ENCODE peak calls at places on chromosomes 4 and X, in seven cellular contexts. O, D, R, J, A, Z and C are unnamed samples.
A peak's percentile ranks its signal among the peaks of the same experiment; 100 is the strongest.

GRCh38 chr4:41579043-41579442 is 41.1 kb downstream of the LIMCH1 start:
- DNase-seq in D (no peak), R (no peak), O (no peak), J (no peak), Z (no peak), A (no peak), C (no peak)

GRCh38 chr4:82621212-82621611 is 59.4 kb upstream of the TMEM150C start:
- DNase-seq in R (no peak), D (no peak), A (no peak), O (no peak), J (no peak), Z (no peak), C (no peak)

GRCh38 chr4:23970193-23970850 is 80.5 kb upstream of the PPARGC1A start:
- DNase-seq in D (no peak), Z (peak; percentile 18), R (no peak), O (no peak), J (peak; percentile 64), A (no peak), C (no peak)

GRCh38 chrX:15299945-15300851 is 15.2 kb downstream of the ASB11 start:
- DNase-seq in O (no peak), D (no peak), J (no peak), R (no peak), A (no peak), Z (peak; percentile 13), C (no peak)

GRCh38 chr4:149345424-149345823 is 470.2 kb downstream of the IQCM start:
- DNase-seq in R (no peak), O (no peak), Z (no peak), J (no peak), A (no peak), D (no peak), C (no peak)

GRCh38 chr4:128338634-128339355 is 51.2 kb upstream of the PGRMC2 start:
- DNase-seq in Z (no peak), D (peak; percentile 59), O (no peak), R (no peak), A (peak; percentile 76), J (no peak), C (no peak)

GRCh38 chr4:174317531-174317930 is 33.8 kb downstream of the CEP44 start:
- DNase-seq in D (no peak), O (no peak), Z (no peak), A (no peak), J (no peak), R (no peak), C (no peak)

GRCh38 chr4:185868983-185869938 is 57.3 kb upstream of the SORBS2 start:
- DNase-seq in A (no peak), J (no peak), O (no peak), Z (no peak), D (no peak), R (no peak), C (no peak)

GRCh38 chrX:44012484-44013096 is 39.4 kb upstream of the NDP start:
- DNase-seq in A (no peak), R (peak; percentile 32), Z (no peak), J (no peak), O (no peak), D (peak; percentile 16), C (no peak)

GRCh38 chrX:37765507-37765906 is 14.4 kb upstream of the CYBB start:
- DNase-seq in J (no peak), D (no peak), Z (no peak), O (no peak), A (no peak), R (no peak), C (no peak)

GRCh38 chrX:103310592-103311400 is at the start of gene BEX2:
- DNase-seq in Z (peak; percentile 65), D (no peak), A (no peak), O (peak; percentile 5), R (peak; percentile 64), J (peak; percentile 60), C (peak; percentile 72)

GRCh38 chrX:110383414-110383813 is 24.8 kb downstream of the RTL9 start:
- DNase-seq in J (no peak), R (no peak), Z (no peak), O (no peak), A (no peak), D (peak; percentile 36), C (no peak)

GRCh38 chrX:13283968-13284914 is 35.6 kb downstream of the ATXN3L start:
- DNase-seq in Z (no peak), D (peak; percentile 65), A (peak; percentile 50), J (no peak), O (no peak), R (no peak), C (no peak)

GRCh38 chrX:148380107-148380506 is 120.3 kb upstream of the AFF2 start:
- DNase-seq in O (no peak), J (no peak), D (no peak), Z (peak; percentile 61), R (no peak), A (no peak), C (no peak)

GRCh38 chr4:87851332-87851731 is 18.6 kb downstream of the MEPE start:
- DNase-seq in Z (no peak), J (no peak), D (no peak), A (no peak), R (no peak), O (no peak), C (no peak)

GRCh38 chr4:122227202-122227601 is 75.1 kb downstream of the BLTP1 start:
- DNase-seq in R (no peak), O (no peak), Z (no peak), J (no peak), D (no peak), A (no peak), C (no peak)

GRCh38 chr4:70818173-70818856 is 21.4 kb downstream of the GRSF1 start:
- DNase-seq in A (no peak), D (no peak), R (no peak), Z (no peak), J (no peak), O (no peak), C (no peak)

GRCh38 chr4:56656346-56656643 is 24.8 kb downstream of the HOPX start:
- DNase-seq in Z (no peak), R (peak; percentile 46), A (no peak), O (no peak), D (no peak), J (no peak), C (peak; percentile 24)

GRCh38 chrX:105461013-105461412 is 240.5 kb upstream of the TEX13A start:
- DNase-seq in D (no peak), Z (no peak), J (no peak), R (no peak), O (no peak), A (no peak), C (no peak)

GRCh38 chrX:13028871-13029336 is 15.5 kb downstream of the FAM9C start:
- DNase-seq in D (no peak), R (no peak), Z (no peak), O (no peak), A (no peak), J (no peak), C (no peak)

GRCh38 chr4:158302076-158302866 is 92.0 kb downstream of the TMEM144 start:
- DNase-seq in Z (no peak), D (peak; percentile 64), A (no peak), R (no peak), O (no peak), J (no peak), C (no peak)

GRCh38 chrX:23434356-23434884 is 99.8 kb downstream of the PTCHD1 start:
- DNase-seq in J (no peak), Z (no peak), A (no peak), O (no peak), D (peak; percentile 7), R (no peak), C (no peak)

GRCh38 chr4:106367072-106367471 is 1.5 kb downstream of the GIMD1 start:
- DNase-seq in A (no peak), D (no peak), Z (no peak), O (no peak), J (no peak), R (no peak), C (no peak)

GRCh38 chrX:150018931-150019331 is 80.6 kb upstream of the EOLA2 start:
- DNase-seq in J (no peak), O (no peak), Z (no peak), A (no peak), R (no peak), D (peak; percentile 14), C (no peak)

GRCh38 chr4:104859601-104860000 is 287.1 kb upstream of the TET2 start:
- DNase-seq in Z (no peak), O (no peak), R (no peak), D (no peak), J (no peak), A (no peak), C (no peak)

GRCh38 chr4:168864831-168865541 is 145.1 kb downstream of the CBR4 start:
- DNase-seq in O (no peak), R (no peak), A (no peak), D (no peak), Z (no peak), J (no peak), C (no peak)

GRCh38 chr4:56181140-56181950 is 205.9 kb downstream of the AASDH start:
- DNase-seq in A (peak; percentile 3), R (no peak), J (no peak), Z (no peak), O (no peak), D (no peak), C (no peak)

GRCh38 chrX:71489540-71489939 is 43.4 kb upstream of the OGT start:
- DNase-seq in J (no peak), A (no peak), D (no peak), O (no peak), R (no peak), Z (no peak), C (no peak)

GRCh38 chr4:112127736-112128322 is 17.4 kb upstream of the FAM241A start:
- DNase-seq in J (no peak), Z (no peak), O (no peak), R (no peak), A (no peak), D (no peak), C (no peak)

GRCh38 chr4:102780476-102781144 is 19.8 kb upstream of the MANBA start:
- DNase-seq in A (no peak), O (no peak), Z (no peak), R (no peak), J (no peak), D (no peak), C (no peak)

GRCh38 chr4:122661176-122661575 is 40.3 kb upstream of the IL21 start:
- DNase-seq in R (no peak), O (no peak), Z (no peak), D (no peak), A (no peak), J (no peak), C (no peak)